ENCODE peak calls at places on chromosomes 11 and 22, in six cellular contexts. V is cardiac fibroblast, M is NCI-H69, S is GOT3, O is Daoy, P is left lobe of liver. D is an unnamed sample.

GRCh38 chr11:68347345-68347744 is 35.0 kb downstream of the LRP5 start:
- DNase-seq in V (no peak), M (no peak), S (no peak), O (no peak), P (no peak), D (no peak)

GRCh38 chr11:119992171-119993051 is 145.5 kb downstream of the TRIM29 start:
- DNase-seq in V (no peak), M (peak; percentile 73), S (no peak), O (no peak), P (no peak), D (no peak)

GRCh38 chr11:46298699-46299424 is 21.4 kb downstream of the CREB3L1 start:
- DNase-seq in V (peak; percentile 75), M (no peak), S (no peak), O (peak; percentile 79), P (no peak), D (no peak)

GRCh38 chr22:36885474-36885873 is 24.7 kb downstream of the NCF4 start:
- DNase-seq in V (peak; percentile 11), M (no peak), S (no peak), O (no peak), P (no peak), D (no peak)

GRCh38 chr22:49688516-49689254 is 139.0 kb downstream of the BRD1 start:
- DNase-seq in V (no peak), M (no peak), S (no peak), O (no peak), P (no peak), D (no peak)

GRCh38 chr11:33258631-33259184 is 1.5 kb downstream of the HIPK3 start:
- DNase-seq in V (peak; percentile 72), M (no peak), S (no peak), O (no peak), P (no peak), D (no peak)

GRCh38 chr11:132631956-132632355 is 900.3 kb downstream of the OPCML start:
- DNase-seq in V (peak; percentile 27), M (no peak), S (no peak), O (no peak), P (no peak), D (no peak)

GRCh38 chr11:75334976-75335375 is 16.5 kb downstream of the ARRB1 start:
- DNase-seq in V (no peak), M (no peak), S (no peak), O (no peak), P (no peak), D (no peak)

GRCh38 chr22:30858976-30859713 is 109.4 kb downstream of the MORC2 start:
- DNase-seq in V (no peak), M (no peak), S (no peak), O (no peak), P (peak; percentile 33), D (no peak)

GRCh38 chr11:2886191-2886894 is 768 bp upstream of the CDKN1C start:
- DNase-seq in V (peak; percentile 48), M (no peak), S (no peak), O (peak; percentile 37), P (no peak), D (no peak)

GRCh38 chr11:2537896-2538855 is 93.4 kb downstream of the KCNQ1 start:
- DNase-seq in V (no peak), M (no peak), S (no peak), O (no peak), P (no peak), D (no peak)

GRCh38 chr11:112839051-112839450 is 122.2 kb upstream of the NCAM1 start:
- DNase-seq in V (no peak), M (no peak), S (no peak), O (no peak), P (no peak), D (no peak)

GRCh38 chr11:5243845-5244180 is 5.8 kb downstream of the HBG1 start:
- DNase-seq in V (no peak), M (no peak), S (no peak), O (no peak), P (no peak), D (no peak)

GRCh38 chr11:35260342-35260985 is 121.5 kb downstream of the CD44 start:
- DNase-seq in V (peak; percentile 79), M (no peak), S (no peak), O (peak; percentile 60), P (no peak), D (no peak)

GRCh38 chr22:41857160-41857859 is 24.4 kb downstream of the SREBF2 start:
- DNase-seq in V (peak; percentile 69), M (peak; percentile 61), S (no peak), O (peak; percentile 86), P (no peak), D (no peak)

GRCh38 chr11:75174781-75175370 is 24.0 kb downstream of the SLCO2B1 start:
- DNase-seq in V (no peak), M (no peak), S (no peak), O (peak; percentile 25), P (no peak), D (no peak)

GRCh38 chr11:7637447-7638157 is 35.7 kb downstream of the CYB5R2 start:
- DNase-seq in V (peak; percentile 96), M (peak; percentile 22), S (no peak), O (peak; percentile 26), P (no peak), D (no peak)

GRCh38 chr11:99015634-99016454 is 4.9 kb upstream of the CNTN5 start:
- DNase-seq in V (peak; percentile 77), M (peak; percentile 79), S (no peak), O (peak; percentile 33), P (no peak), D (no peak)

GRCh38 chr11:28878025-28878424 is 769.8 kb downstream of the METTL15 start:
- DNase-seq in V (peak; percentile 2), M (no peak), S (no peak), O (no peak), P (no peak), D (no peak)

GRCh38 chr11:119147604-119148333 is 1.1 kb upstream of the ABCG4 start:
- DNase-seq in V (no peak), M (peak; percentile 57), S (no peak), O (no peak), P (no peak), D (no peak)

GRCh38 chr11:107821199-107821926 is 37.2 kb downstream of the SLC35F2 start:
- DNase-seq in V (peak; percentile 32), M (no peak), S (no peak), O (peak; percentile 23), P (no peak), D (no peak)

GRCh38 chr11:69711824-69712801 is 8.3 kb upstream of the FGF19 start:
- DNase-seq in V (no peak), M (peak; percentile 57), S (no peak), O (no peak), P (no peak), D (no peak)

GRCh38 chr11:75461136-75461535 is 28.1 kb upstream of the KLHL35 start:
- DNase-seq in V (no peak), M (no peak), S (no peak), O (no peak), P (no peak), D (no peak)

D was measured in occipital lobe.